ENCODE peak calls at places on chromosomes 16 and 17, in ten cellular contexts. J is ovary, T is stomach, D is suprapubic skin, X is tibial nerve, L is upper lobe of left lung, K is K562, G is transverse colon, A is esophagus muscularis mucosa, N is sigmoid colon. S is an unnamed sample.
A peak's percentile ranks its signal among the peaks of the same experiment; 100 is the strongest.

GRCh38 chr17:1755252-1755992 is 6.4 kb upstream of the SERPINF1 start:
- DNase-seq in T (no peak), A (no peak), D (no peak), N (no peak), K (no peak), J (no peak), X (no peak), L (no peak), G (no peak), S (peak; percentile 85)

GRCh38 chr17:46962374-46962790 is 16.7 kb downstream of the RPRML start:
- DNase-seq in T (no peak), K (no peak), A (no peak), D (no peak), L (no peak), X (no peak), N (no peak), G (no peak), J (no peak), S (no peak)

GRCh38 chr17:21286066-21286770 is 1.7 kb downstream of the MAP2K3 start:
- DNase-seq in T (peak; percentile 91), L (peak; percentile 97), G (peak; percentile 92), J (peak; percentile 92), K (peak; percentile 66), D (peak; percentile 97), X (peak; percentile 80), A (peak; percentile 98), N (peak; percentile 98), S (peak; percentile 50)

GRCh38 chr17:77572851-77573250 is 385.7 kb upstream of the TNRC6C start:
- DNase-seq in N (no peak), A (no peak), D (no peak), X (no peak), J (no peak), T (no peak), L (peak; percentile 14), K (no peak), G (no peak), S (no peak)

GRCh38 chr17:77677210-77677609 is 281.3 kb upstream of the TNRC6C start:
- DNase-seq in N (no peak), X (no peak), D (no peak), K (no peak), A (no peak), G (no peak), J (no peak), T (no peak), L (no peak), S (no peak)

GRCh38 chr17:586920-587319 is 127.7 kb downstream of the VPS53 start:
- DNase-seq in X (no peak), K (no peak), N (no peak), J (no peak), G (no peak), D (no peak), A (no peak), T (no peak), L (no peak), S (no peak)

GRCh38 chr16:23318639-23319038 is 16.5 kb downstream of the SCNN1B start:
- DNase-seq in L (peak; percentile 88), N (no peak), T (peak; percentile 61), D (no peak), K (no peak), A (no peak), X (no peak), J (no peak), G (peak; percentile 69), S (no peak)

GRCh38 chr17:2158011-2158410 is 103.1 kb downstream of the HIC1 start:
- DNase-seq in K (no peak), A (no peak), D (no peak), J (no peak), T (no peak), N (peak; percentile 58), G (no peak), L (peak; percentile 76), X (no peak), S (no peak)

GRCh38 chr17:32992360-32993033 is 850 bp downstream of the SPACA3 start:
- DNase-seq in T (peak; percentile 44), K (peak; percentile 62), A (no peak), J (no peak), X (no peak), G (no peak), N (no peak), L (no peak), D (no peak), S (no peak)

GRCh38 chr17:48155889-48156670 is 48.5 kb downstream of the SNX11 start:
- DNase-seq in N (no peak), J (no peak), D (no peak), G (no peak), K (no peak), L (no peak), A (no peak), T (no peak), X (no peak), S (no peak)

GRCh38 chr16:67528870-67529638 is 425 bp downstream of the RIPOR1 start:
- DNase-seq in K (peak; percentile 20), G (peak; percentile 48), A (no peak), X (no peak), L (peak; percentile 37), N (no peak), D (peak; percentile 80), T (no peak), J (peak; percentile 52), S (peak; percentile 83)

GRCh38 chr17:62187681-62188080 is 122.6 kb upstream of the MED13 start:
- DNase-seq in N (no peak), X (no peak), D (no peak), T (no peak), A (no peak), K (peak; percentile 60), J (no peak), G (no peak), L (no peak), S (peak; percentile 37)

DNA sequence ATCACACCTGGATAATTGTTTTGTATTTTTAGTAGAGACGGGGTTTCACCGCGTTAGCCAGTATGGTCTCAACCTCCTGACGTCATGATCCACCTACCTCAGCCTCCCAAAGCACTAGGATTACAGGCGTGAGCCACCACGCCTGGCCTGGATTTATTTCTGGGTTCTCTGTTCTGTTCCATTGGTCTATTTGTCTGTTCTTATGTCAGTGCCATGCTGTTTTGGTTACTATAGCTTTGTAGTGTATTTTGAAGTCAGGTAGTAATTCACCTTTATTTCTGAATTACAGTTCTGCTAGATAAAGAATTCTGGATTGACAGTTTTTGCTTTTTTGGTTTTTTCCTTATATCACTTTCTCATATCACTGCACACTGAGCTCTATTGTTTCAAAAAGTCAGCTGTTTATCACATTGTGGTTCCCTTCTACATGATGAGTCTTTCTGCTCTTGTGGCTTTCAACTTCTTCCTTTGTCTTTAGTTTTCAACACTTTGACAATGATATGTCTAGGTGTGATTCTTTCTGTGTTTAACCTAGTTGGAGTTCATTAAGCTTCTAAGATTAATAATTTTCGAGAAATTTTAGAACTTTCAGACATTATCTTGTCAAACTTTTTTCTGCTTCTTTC is 98.2 kb downstream of the CA4 start:
- DNase-seq in D (no peak), X (no peak), K (no peak), A (no peak), N (no peak), T (no peak), J (no peak), L (no peak), G (no peak), S (no peak)
- H3K36me3 ChIP-seq in D (peaks cover 7% of the 10 kb centered on the region), X (no peaks in the 10 kb centered on the region), K (peaks cover 55% of the 10 kb centered on the region), A (peaks cover 21% of the 10 kb centered on the region), N (no peaks in the 10 kb centered on the region), T (peaks cover 11% of the 10 kb centered on the region), J (no peaks in the 10 kb centered on the region), L (no peaks in the 10 kb centered on the region), G (no peaks in the 10 kb centered on the region), S (peaks cover 42% of the 10 kb centered on the region)

GRCh38 chr17:82320140-82320840 is 2.9 kb upstream of the CD7 start:
- DNase-seq in T (no peak), X (no peak), N (no peak), D (no peak), A (no peak), K (no peak), L (no peak), J (no peak), G (no peak), S (peak; percentile 82)
- TF ChIP-seq EP300 in T (no peak), X (no peak), N (no peak), D (no peak), A (no peak), K (no peak), L (no peak), J (no peak), G (no peak), S (no peak)

GRCh38 chr16:28101533-28101890 is 38.0 kb upstream of the GSG1L start:
- DNase-seq in D (no peak), G (no peak), K (no peak), J (no peak), A (no peak), X (no peak), N (no peak), L (no peak), T (no peak), S (no peak)
- H3K36me3 ChIP-seq in D (peaks cover 98% of the 10 kb centered on the region), G (peaks cover 75% of the 10 kb centered on the region), K (peaks cover 97% of the 10 kb centered on the region), J (no peaks in the 10 kb centered on the region), A (peaks cover 92% of the 10 kb centered on the region), X (no peaks in the 10 kb centered on the region), N (peaks cover 79% of the 10 kb centered on the region), L (peaks cover 54% of the 10 kb centered on the region), T (peaks cover 100% of the 10 kb centered on the region), S (peaks cover 29% of the 10 kb centered on the region)

DNA sequence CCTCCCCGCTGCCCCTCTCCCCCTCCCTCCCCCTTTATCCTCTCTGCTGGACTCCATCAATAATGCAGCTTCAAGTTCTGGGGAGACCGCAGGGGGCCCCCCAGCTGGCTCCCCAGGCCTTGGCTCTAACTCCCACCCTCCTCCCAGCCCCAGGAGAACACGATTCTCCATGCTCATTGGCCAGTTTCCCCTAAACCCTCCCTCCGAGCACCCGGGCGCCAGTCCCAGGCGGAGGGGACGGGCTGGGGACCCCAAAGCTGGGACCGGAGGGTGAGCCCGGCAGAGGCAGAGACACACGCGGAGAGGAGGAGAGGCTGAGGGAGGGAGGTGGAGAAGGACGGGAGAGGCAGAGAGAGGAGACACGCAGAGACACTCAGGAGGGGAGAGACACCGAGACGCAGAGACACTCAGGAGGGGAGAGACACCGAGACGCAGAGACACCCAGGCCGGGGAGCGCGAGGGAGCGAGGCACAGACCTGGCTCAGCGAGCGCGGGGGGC is at the start of gene PPP1R1B:
- DNase-seq in A (no peak), L (no peak), T (no peak), X (no peak), D (no peak), K (no peak), G (peak; percentile 58), J (no peak), N (no peak), S (peak; percentile 71)
- TF ChIP-seq EP300 in A (no peak), L (no peak), T (no peak), X (no peak), D (no peak), K (no peak), G (no peak), J (no peak), N (no peak), S (no peak)

GRCh38 chr16:69109486-69110270 is 4.2 kb downstream of the HAS3 start:
- DNase-seq in D (peak; percentile 47), X (no peak), T (no peak), L (no peak), K (no peak), G (no peak), J (no peak), N (no peak), A (no peak), S (no peak)
- H3K36me3 ChIP-seq in D (peaks cover 33% of the 10 kb centered on the region), X (no peaks in the 10 kb centered on the region), T (peaks cover 39% of the 10 kb centered on the region), L (peaks cover 6% of the 10 kb centered on the region), K (peaks cover 10% of the 10 kb centered on the region), G (no peaks in the 10 kb centered on the region), J (no peaks in the 10 kb centered on the region), N (peaks cover 5% of the 10 kb centered on the region), A (peaks cover 21% of the 10 kb centered on the region), S (peaks cover 30% of the 10 kb centered on the region)

GRCh38 chr17:19285218-19285900 is 48.2 kb downstream of the EPN2 start:
- DNase-seq in G (no peak), X (no peak), L (no peak), J (no peak), D (no peak), N (no peak), T (no peak), A (no peak), K (no peak), S (no peak)
- TF ChIP-seq EP300 in G (no peak), X (no peak), L (no peak), J (no peak), D (no peak), N (no peak), T (no peak), A (no peak), K (no peak), S (no peak)